ENCODE peak calls at places on chromosomes 13 and 19, in four cellular contexts. C, M, V and X are unnamed samples. For H3K27me3, the result is how much of the 10 kb centered on the place peaks cover.

GRCh38 chr13:53953205-53953604 is 924.6 kb downstream of the OLFM4 start:
- DNase-seq in M (no peak), C (no peak), V (no peak), X (no peak)

GRCh38 chr13:39599842-39600241 is 3.2 kb downstream of the LHFPL6 start:
- DNase-seq in V (no peak), C (no peak), M (no peak), X (no peak)

GRCh38 chr19:5036733-5037681 is 68.1 kb downstream of the KDM4B start:
- DNase-seq in C (peak), V (peak), M (no peak), X (no peak)

GRCh38 chr19:36423925-36424324 is 5.5 kb upstream of the ZFP82 start:
- DNase-seq in M (no peak), V (no peak), C (no peak), X (no peak)

GRCh38 chr13:43663474-43664090 is 123.2 kb downstream of the ENOX1 start:
- DNase-seq in C (no peak), M (no peak), V (no peak), X (peak)

GRCh38 chr13:77720988-77721387 is 23.5 kb downstream of the SLAIN1 start:
- DNase-seq in V (no peak), M (no peak), C (no peak), X (no peak)

GRCh38 chr19:10009714-10010224 is 535 bp downstream of the COL5A3 start:
- DNase-seq in V (no peak), M (no peak), C (no peak), X (no peak)

GRCh38 chr19:21492932-21493906 is 12.2 kb upstream of the ZNF429 start:
- DNase-seq in V (no peak), C (no peak), M (peak), X (no peak)

GRCh38 chr13:106612688-106613087 is 44.8 kb upstream of the ARGLU1 start:
- DNase-seq in C (peak), M (no peak), V (peak), X (no peak)

GRCh38 chr13:34151885-34152284 is 333.9 kb downstream of the RFC3 start:
- DNase-seq in C (no peak), V (no peak), M (no peak), X (no peak)

GRCh38 chr13:66659291-66660012 is 570.7 kb downstream of the PCDH9 start:
- DNase-seq in C (no peak), M (no peak), V (no peak), X (no peak)

GRCh38 chr13:26476111-26476743 is 81.3 kb upstream of the WASF3 start:
- DNase-seq in V (peak), M (no peak), C (peak), X (no peak)

GRCh38 chr13:41327994-41328778 is 17.1 kb downstream of the NAA16 start:
- DNase-seq in C (no peak), M (no peak), V (no peak), X (no peak)

GRCh38 chr13:43153436-43154082 is 130.2 kb downstream of the DNAJC15 start:
- DNase-seq in M (no peak), C (peak), V (no peak), X (peak)

GRCh38 chr19:28239270-28239669 is 973.7 kb downstream of the UQCRFS1 start:
- DNase-seq in C (no peak), V (no peak), M (no peak), X (no peak)

GRCh38 chr13:29569253-29570057 is 26.0 kb downstream of the SLC7A1 start:
- DNase-seq in V (no peak), M (no peak), C (no peak), X (no peak)

GRCh38 chr19:18868380-18869230 is 27.4 kb downstream of the CERS1 start:
- DNase-seq in C (no peak), V (no peak), M (no peak), X (no peak)

GRCh38 chr13:94607939-94608338 is 6.3 kb downstream of the GPR180 start:
- DNase-seq in V (no peak), M (no peak), C (no peak), X (no peak)
- H3K4me3 ChIP-seq in V (no peak), M (no peak), C (no peak), X (no peak)

DNA sequence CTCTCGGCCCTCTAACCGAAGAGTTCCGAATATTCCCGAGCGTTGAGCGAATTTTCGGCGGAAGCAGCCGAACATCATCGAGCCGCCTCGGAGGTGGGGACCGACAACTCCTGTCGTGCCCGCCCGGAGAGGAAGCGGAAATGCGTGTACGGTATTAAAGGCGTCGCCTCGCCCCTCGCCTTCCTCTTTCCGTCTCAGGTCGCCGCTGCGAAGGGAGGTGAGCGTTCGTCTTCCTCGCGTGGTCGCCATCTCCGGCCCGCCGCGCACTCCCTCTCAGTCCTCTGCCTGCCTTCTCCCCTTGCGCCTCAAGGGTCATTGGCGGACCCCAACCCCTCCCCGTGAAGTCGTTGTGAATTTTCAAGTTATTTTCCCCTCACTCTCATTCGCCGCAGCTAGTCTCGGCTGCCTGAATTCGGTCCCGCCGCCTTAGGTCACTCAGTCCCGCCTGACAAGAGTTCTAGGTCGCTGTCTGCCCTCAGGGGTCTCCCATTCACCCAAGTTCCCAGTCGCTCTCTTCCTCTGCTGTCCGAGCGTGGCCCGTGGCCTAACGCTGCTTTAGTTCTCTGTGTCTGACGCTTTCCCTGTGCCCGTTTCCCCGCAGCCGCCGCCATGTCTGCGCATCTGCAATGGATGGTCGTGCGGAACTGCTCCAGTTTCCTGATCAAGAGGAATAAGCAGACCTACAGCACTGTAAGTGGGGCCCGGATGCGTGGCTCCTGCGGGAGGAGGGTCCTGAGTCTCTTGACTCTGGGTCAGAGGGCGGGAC is at the start of gene RPL28:
- DNase-seq in M (peak), V (peak), C (peak), X (peak)
- TF ChIP-seq CTCF in M (no peak), V (no peak), C (no peak), X (no peak)

GRCh38 chr19:1668048-1668338 is 15.6 kb upstream of the TCF3 start:
- DNase-seq in V (no peak), C (no peak), M (no peak), X (no peak)
- H3K27me3 ChIP-seq in V (half or more), C (under half), M (under half), X (under half)

DNA sequence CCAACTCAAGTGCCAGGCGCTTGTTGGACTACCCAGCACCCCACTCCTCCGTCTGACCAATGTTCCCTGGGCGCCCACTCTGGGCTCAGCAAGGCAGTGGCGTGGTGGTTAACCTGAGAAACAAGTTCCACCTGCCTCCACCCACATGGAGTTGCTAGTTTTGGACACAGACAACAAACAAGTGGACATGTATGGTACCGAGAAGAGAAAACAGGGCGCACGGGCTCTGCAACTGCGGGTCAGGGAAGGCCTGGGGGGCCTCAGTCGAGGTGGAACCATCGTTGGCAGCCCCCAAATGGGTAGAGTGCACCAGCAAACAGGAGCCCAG is 2.5 kb downstream of the MIER2 start:
- DNase-seq in M (no peak), C (no peak), V (no peak), X (no peak)
- H3K4me3 ChIP-seq in M (no peak), C (peak), V (peak), X (peak)

DNA sequence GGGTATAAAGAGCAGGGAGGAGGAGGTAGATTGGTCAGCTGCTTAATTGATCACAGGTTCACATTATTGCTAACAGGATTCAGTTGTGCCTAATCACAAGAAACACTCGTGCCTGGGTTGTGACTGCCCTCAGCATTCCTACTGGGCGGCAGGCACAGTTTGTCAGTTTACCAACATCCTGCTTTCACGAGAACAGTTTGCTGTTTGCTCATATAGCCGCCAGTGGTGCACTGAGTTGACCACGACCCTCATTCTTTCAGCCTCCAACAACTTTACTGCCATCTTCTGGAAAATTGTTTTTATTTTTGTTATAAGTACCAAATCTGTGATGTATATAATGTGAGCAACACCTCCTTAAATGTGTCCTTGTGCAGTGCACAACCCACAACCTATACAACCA is 16.2 kb upstream of the IFT88 start:
- DNase-seq in C (no peak), M (no peak), V (no peak), X (no peak)
- TF ChIP-seq CTCF in C (no peak), M (no peak), V (no peak), X (no peak)

DNA sequence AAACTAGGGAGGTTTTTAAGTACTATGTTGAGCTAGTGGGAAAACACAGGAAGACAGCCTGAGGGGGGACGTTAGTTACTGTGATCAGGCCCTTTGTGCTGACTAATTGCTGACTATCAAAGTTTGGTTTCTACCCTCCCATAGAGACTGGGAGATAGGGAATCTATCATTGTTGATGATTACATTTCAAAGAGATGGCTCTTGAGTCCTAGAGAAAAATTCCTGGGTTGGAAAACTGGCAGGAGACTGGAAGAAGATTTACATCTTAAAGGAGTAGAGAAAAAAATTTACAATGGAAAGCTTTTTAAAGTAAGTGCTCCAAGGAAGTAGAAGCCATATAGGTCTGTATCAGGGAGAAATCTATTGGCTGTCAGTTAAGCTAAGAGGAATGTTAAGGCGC is 522.0 kb upstream of the KLHL1 start:
- DNase-seq in C (peak), V (no peak), M (no peak), X (no peak)
- H3K27me3 ChIP-seq in C (under half), V (under half), M (under half), X (under half)